ENCODE peak calls at places on chromosomes 13 and 19, in six cellular contexts. N is NCI-H2171; K is smooth muscle cell of the brain vasculature; B is ELF-1; E is dorsolateral prefrontal cortex; T is activated CD4-positive, alpha-beta T cell treated with anti-CD3 and anti-CD28 coated beads, Interleukin-2, amount 50 U/mL, for 48 hours. W is an unnamed sample.

GRCh38 chr19:46408611-46409039 is 4.7 kb downstream of the CCDC8 start:
- DNase-seq in B (no peak), T (no peak), E (peak; percentile 61), N (no peak), K (no peak), W (no peak)

GRCh38 chr13:112069727-112070300 is 2.9 kb downstream of the SOX1 start:
- DNase-seq in T (no peak), B (no peak), N (no peak), K (no peak), E (no peak), W (no peak)

GRCh38 chr19:46915386-46915785 is 54.6 kb downstream of the ARHGAP35 start:
- DNase-seq in B (no peak), E (no peak), T (no peak), K (no peak), N (no peak), W (no peak)

GRCh38 chr13:97974773-97975172 is 21.3 kb downstream of the IPO5 start:
- DNase-seq in B (no peak), E (no peak), N (no peak), T (no peak), K (no peak), W (no peak)

GRCh38 chr13:94352057-94352456 is 127.4 kb downstream of the DCT start:
- DNase-seq in K (no peak), E (no peak), T (no peak), N (no peak), B (no peak), W (no peak)

GRCh38 chr19:47419789-47420188 is 462 bp upstream of the MEIS3 start:
- DNase-seq in N (no peak), K (no peak), T (no peak), E (no peak), B (peak; percentile 26), W (no peak)

GRCh38 chr13:113157206-113157928 is 1.1 kb upstream of the PROZ start:
- DNase-seq in K (no peak), B (no peak), T (no peak), N (no peak), E (peak; percentile 35), W (no peak)

GRCh38 chr19:30712428-30713151 is 340.4 kb downstream of the ZNF536 start:
- DNase-seq in B (no peak), N (no peak), T (no peak), E (no peak), K (no peak), W (no peak)

GRCh38 chr13:99154064-99154463 is 46.6 kb upstream of the UBAC2 start:
- DNase-seq in E (no peak), B (no peak), T (no peak), N (no peak), K (no peak), W (no peak)

GRCh38 chr13:29589234-29589633 is 6.3 kb downstream of the SLC7A1 start:
- DNase-seq in K (no peak), E (no peak), T (no peak), B (peak; percentile 62), N (no peak), W (no peak)

GRCh38 chr13:104253063-104253680 is 1187.0 kb upstream of the SLC10A2 start:
- DNase-seq in K (no peak), T (no peak), N (peak; percentile 29), B (no peak), E (no peak), W (peak; percentile 14)

GRCh38 chr19:16067205-16067938 is 8.9 kb upstream of the TPM4 start:
- DNase-seq in T (no peak), N (no peak), K (no peak), E (no peak), B (no peak), W (no peak)

GRCh38 chr13:110109910-110110309 is 197.0 kb downstream of the COL4A1 start:
- DNase-seq in E (peak; percentile 70), K (peak; percentile 56), T (no peak), B (peak; percentile 71), N (no peak), W (no peak)

GRCh38 chr19:40778865-40779284 is 828 bp downstream of the RAB4B start:
- DNase-seq in K (no peak), N (no peak), T (no peak), E (no peak), B (no peak), W (no peak)

GRCh38 chr19:58277197-58277596 is 1.6 kb upstream of the ZNF8 start:
- DNase-seq in N (no peak), T (no peak), B (no peak), E (no peak), K (no peak), W (no peak)

GRCh38 chr19:6213266-6213595 is 66.5 kb downstream of the MLLT1 start:
- DNase-seq in N (no peak), B (no peak), T (no peak), K (no peak), E (no peak), W (no peak)

GRCh38 chr13:106507560-106508274 is 27.7 kb downstream of the EFNB2 start:
- DNase-seq in N (no peak), T (no peak), K (peak; percentile 59), E (no peak), B (no peak), W (no peak)

GRCh38 chr13:45830121-45830520 is 21.4 kb downstream of the SIAH3 start:
- DNase-seq in B (no peak), T (no peak), K (no peak), N (no peak), E (no peak), W (no peak)

GRCh38 chr19:56174086-56174485 is 1.7 kb upstream of the GALP start:
- DNase-seq in T (no peak), N (no peak), K (no peak), E (no peak), B (no peak), W (no peak)

GRCh38 chr13:46588019-46588418 is 35.0 kb downstream of the LRCH1 start:
- DNase-seq in N (no peak), K (no peak), E (no peak), T (no peak), B (no peak), W (no peak)

GRCh38 chr13:41465215-41465907 is 8.0 kb downstream of the RGCC start:
- DNase-seq in K (peak; percentile 24), B (no peak), E (no peak), N (no peak), T (peak; percentile 86), W (peak; percentile 84)

W was measured in glomerular endothelial cell.